ENCODE peak calls at places on chromosomes 1 and 21, in six cellular contexts. N, G, Y, S, L and Z are unnamed samples.

GRCh38 chr21:44920694-44921604 is at the start of gene ITGB2:
- DNase-seq in N (no peak), Y (no peak), G (no peak), S (no peak), L (no peak), Z (no peak)

GRCh38 chr1:66266350-66266749 is 267.6 kb upstream of the SGIP1 start:
- DNase-seq in G (no peak), N (no peak), Y (no peak), S (no peak), L (no peak), Z (no peak)

GRCh38 chr1:44827197-44828002 is 15.7 kb downstream of the PTCH2 start:
- DNase-seq in Y (no peak), L (peak), S (no peak), N (peak), G (no peak), Z (no peak)

GRCh38 chr1:12009318-12010001 is 9.8 kb upstream of the MIIP start:
- DNase-seq in G (no peak), Y (no peak), S (no peak), N (no peak), L (no peak), Z (no peak)

GRCh38 chr1:117389779-117390178 is 22.5 kb downstream of the MAN1A2 start:
- DNase-seq in N (no peak), L (no peak), Y (no peak), G (no peak), S (no peak), Z (no peak)

GRCh38 chr1:29259802-29260441 is 23.6 kb downstream of the PTPRU start:
- DNase-seq in L (no peak), S (peak), Y (peak), G (no peak), N (peak), Z (no peak)

GRCh38 chr1:87510540-87510939 is 181.9 kb downstream of the LMO4 start:
- DNase-seq in L (no peak), N (no peak), G (no peak), Y (no peak), S (no peak), Z (no peak)

GRCh38 chr1:28369518-28370219 is at the start of gene PHACTR4:
- DNase-seq in L (peak), G (peak), N (peak), S (peak), Y (peak), Z (peak)

GRCh38 chr1:21592086-21592865 is 76.9 kb downstream of the RAP1GAP start:
- DNase-seq in S (no peak), G (no peak), Y (no peak), L (no peak), N (no peak), Z (no peak)

GRCh38 chr1:183025782-183026774 is 2.9 kb downstream of the LAMC1 start:
- DNase-seq in L (peak), N (no peak), S (no peak), G (peak), Y (no peak), Z (no peak)

GRCh38 chr1:73980324-73981040 is 217.5 kb downstream of the LRRIQ3 start:
- DNase-seq in S (no peak), N (no peak), Y (no peak), G (no peak), L (peak), Z (no peak)

GRCh38 chr1:171366099-171366498 is 52.1 kb downstream of the FMO4 start:
- DNase-seq in N (no peak), Y (no peak), L (no peak), S (no peak), G (no peak), Z (no peak)

GRCh38 chr1:1891349-1892078 is 627 bp upstream of the GNB1 start:
- DNase-seq in L (peak), Y (peak), N (no peak), S (peak), G (no peak), Z (peak)
- TF ChIP-seq POLR2A in L (peak), Y (no peak), N (no peak), S (peak), G (peak), Z (no peak)

DNA sequence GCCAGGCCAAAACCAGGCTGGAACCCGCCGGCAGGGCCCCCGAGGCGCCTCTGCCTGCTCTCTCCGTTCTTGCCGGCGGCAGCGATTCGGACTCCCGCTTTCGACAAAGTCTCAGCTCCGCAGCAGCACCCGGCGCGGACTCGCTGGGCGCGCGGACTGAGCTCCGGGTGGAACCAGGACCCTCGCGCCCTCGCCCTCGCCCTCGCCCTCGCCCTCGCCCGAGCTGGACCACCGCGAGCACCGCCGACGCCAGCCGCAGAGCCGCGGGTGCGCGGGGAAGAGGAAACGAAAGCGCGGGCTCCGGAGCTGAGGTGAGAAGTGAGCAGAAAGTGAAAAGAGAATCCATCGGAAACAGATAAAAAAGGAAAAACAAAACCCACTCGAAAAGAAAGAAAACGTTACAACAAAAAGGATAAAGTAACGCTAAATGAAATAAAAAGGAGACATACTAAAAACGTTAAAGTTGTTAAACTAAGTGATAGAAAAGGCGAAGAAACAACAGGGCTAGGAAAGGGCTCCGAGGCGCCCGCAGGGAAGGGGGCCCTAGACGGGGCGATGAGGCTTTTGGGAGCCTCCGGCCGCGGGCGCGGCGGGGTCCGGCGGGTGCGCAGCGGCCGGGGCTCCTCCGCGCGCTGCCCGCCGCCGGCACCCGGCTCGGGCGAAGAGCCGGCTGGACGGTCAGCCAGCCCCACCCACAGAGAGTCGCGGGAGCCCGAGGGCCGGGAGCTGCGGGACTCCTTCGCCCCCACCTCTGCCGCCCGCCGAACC is 64.8 kb downstream of the MEF2D start:
- DNase-seq in N (no peak), L (no peak), S (no peak), G (no peak), Y (peak), Z (peak)
- TF ChIP-seq POLR2AphosphoS5 in N (no peak), L (no peak), S (no peak), G (no peak), Y (no peak), Z (no peak)

DNA sequence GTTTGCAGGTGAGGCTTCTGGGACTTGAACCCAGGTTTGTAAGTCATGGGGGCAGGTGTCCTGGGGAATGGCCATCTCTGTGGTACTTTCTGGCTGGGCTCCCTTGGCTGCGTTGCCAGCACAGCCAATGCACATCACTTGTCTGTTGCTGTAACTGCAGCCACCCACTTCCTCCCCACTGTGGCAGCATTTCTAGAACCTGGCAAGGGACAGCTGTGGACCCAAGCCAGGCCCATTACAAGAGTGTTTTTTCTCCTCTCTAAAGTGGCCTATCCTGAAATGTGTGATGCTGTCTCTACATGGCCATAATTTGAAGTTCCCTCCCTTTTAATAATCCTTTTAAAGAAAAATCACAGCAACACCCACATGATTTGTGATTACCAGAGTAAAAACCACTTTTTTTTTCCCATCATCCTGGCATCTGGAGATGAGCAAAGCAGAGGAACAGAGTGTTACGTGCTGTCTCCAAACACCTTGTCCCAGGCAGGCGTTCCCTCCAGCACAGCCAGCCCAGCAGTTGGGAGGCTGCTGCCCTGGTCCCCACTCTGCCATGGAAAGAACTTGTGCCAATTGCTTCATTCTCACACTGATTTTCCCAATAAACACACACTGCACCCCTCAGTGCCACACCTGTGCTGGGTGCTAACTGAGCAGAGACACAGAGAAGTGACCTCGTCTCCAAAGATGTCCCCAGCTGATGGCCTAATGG is 360.6 kb upstream of the USP24 start:
- DNase-seq in Y (no peak), G (no peak), N (no peak), S (no peak), L (no peak), Z (no peak)
- TF ChIP-seq TAF1 in Y (no peak), G (no peak), N (no peak), S (no peak), L (no peak), Z (no peak)

DNA sequence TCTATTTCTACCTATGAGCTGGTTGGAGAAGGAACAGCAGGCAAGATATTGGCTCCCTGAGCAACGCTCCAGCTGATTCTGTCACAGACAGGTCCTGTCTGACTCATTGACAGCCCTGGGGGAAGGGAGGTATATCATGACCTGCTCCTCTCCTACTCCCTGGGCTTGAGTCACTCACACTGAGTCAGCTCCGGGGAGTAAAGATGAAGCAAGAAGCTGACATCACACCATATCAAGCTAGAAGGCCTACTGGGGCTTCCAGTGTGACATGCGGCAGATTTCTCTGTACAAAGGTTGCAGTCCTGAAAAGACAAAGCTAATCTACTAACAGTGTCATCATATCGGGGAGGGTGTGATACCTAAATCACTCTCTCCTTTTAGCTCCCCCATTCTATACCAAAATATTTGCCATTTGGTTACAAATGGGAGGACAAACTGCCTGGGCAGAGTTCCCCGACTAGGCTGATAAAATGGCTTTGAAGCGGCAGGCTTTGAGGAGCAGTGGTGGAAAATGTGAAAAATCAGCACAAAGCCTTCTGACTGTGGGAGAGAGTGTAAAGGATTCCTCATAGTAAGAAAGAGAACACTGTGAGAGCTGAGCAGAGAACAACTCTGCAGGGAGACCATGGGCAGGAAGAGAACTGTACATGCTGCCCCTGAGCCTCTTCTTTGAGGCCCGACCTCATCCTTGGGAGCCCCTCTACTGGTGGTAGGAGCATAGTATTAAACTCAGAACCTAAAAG is 15.5 kb downstream of the PI4KB start:
- DNase-seq in G (no peak), L (peak), N (no peak), Y (no peak), S (peak), Z (no peak)
- TF ChIP-seq POLR2A in G (no peak), L (no peak), N (no peak), Y (no peak), S (no peak), Z (no peak)

GRCh38 chr1:240189386-240189989 is 97.8 kb downstream of the FMN2 start:
- DNase-seq in S (peak), N (peak), G (no peak), Y (no peak), L (peak), Z (no peak)

GRCh38 chr1:240193699-240194098 is 102.0 kb downstream of the FMN2 start:
- DNase-seq in L (no peak), S (no peak), Y (no peak), N (no peak), G (no peak), Z (no peak)

GRCh38 chr1:240192851-240193250 is 101.2 kb downstream of the FMN2 start:
- DNase-seq in S (no peak), G (no peak), L (no peak), Y (no peak), N (no peak), Z (no peak)

GRCh38 chr1:240190881-240191385 is 99.2 kb downstream of the FMN2 start:
- DNase-seq in L (peak), Y (no peak), G (no peak), S (peak), N (no peak), Z (no peak)

GRCh38 chr1:240194120-240194519 is 102.4 kb downstream of the FMN2 start:
- DNase-seq in Y (no peak), L (no peak), G (no peak), S (no peak), N (no peak), Z (no peak)
- TF ChIP-seq POLR2AphosphoS5 in Y (no peak), L (no peak), G (no peak), S (no peak), N (no peak), Z (no peak)

DNA sequence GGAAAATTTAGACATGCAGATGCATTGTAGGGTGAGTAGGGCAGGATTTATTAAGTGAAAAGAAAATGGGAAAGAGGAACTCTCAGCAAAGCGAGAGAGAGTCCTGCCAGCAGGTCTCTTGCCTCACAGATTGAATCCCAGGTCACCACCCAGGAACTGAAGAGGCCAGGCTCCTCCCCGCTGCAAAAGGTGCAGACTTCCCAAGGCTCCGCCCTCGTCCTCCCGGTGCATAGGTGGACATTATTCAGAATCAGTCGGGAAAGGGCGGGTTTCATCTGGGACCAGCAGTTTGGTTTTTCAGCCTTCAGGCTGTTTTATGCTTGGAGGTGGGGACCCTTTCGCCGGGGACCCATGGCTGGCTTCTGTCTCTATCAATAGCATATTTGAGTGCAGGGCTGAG is 41.6 kb upstream of the APP start:
- DNase-seq in Y (no peak), L (no peak), G (no peak), S (no peak), N (peak), Z (no peak)
- TF ChIP-seq TAF1 in Y (no peak), L (no peak), G (no peak), S (no peak), N (no peak), Z (no peak)